ENCODE peak calls at places on chromosomes 5 and 9, in nine cellular contexts. One of them, this sample, is unnamed.

GRCh38 chr9:19231126-19232035 is 888 bp downstream of the DENND4C start:
- DNase-seq in A673: peak; percentile 12
- DNase-seq in MM.1S: peak; percentile 6
- DNase-seq in HCT116: no peak
- DNase-seq in cardiac muscle cell: peak; percentile 28
- DNase-seq in aorta: peak; percentile 65
- DNase-seq in GM23248: peak; percentile 66
- DNase-seq in CD4-positive, alpha-beta T cell: no peak
- DNase-seq in brain microvascular endothelial cell: peak; percentile 2
- DNase-seq in this sample: peak; percentile 30

GRCh38 chr5:78506296-78507049 is 142.1 kb downstream of the LHFPL2 start:
- DNase-seq in A673: no peak
- DNase-seq in MM.1S: no peak
- DNase-seq in HCT116: no peak
- DNase-seq in cardiac muscle cell: no peak
- DNase-seq in aorta: no peak
- DNase-seq in GM23248: peak; percentile 70
- DNase-seq in CD4-positive, alpha-beta T cell: no peak
- DNase-seq in brain microvascular endothelial cell: no peak
- DNase-seq in this sample: no peak

GRCh38 chr5:154355141-154355611 is 90.6 kb upstream of the SAP30L start:
- DNase-seq in A673: no peak
- DNase-seq in MM.1S: no peak
- DNase-seq in HCT116: no peak
- DNase-seq in cardiac muscle cell: no peak
- DNase-seq in aorta: peak; percentile 55
- DNase-seq in GM23248: no peak
- DNase-seq in CD4-positive, alpha-beta T cell: no peak
- DNase-seq in brain microvascular endothelial cell: no peak
- DNase-seq in this sample: no peak

GRCh38 chr9:130672466-130672865 is 8.1 kb downstream of the PRDM12 start:
- DNase-seq in A673: no peak
- DNase-seq in MM.1S: no peak
- DNase-seq in HCT116: no peak
- DNase-seq in cardiac muscle cell: no peak
- DNase-seq in aorta: no peak
- DNase-seq in GM23248: no peak
- DNase-seq in CD4-positive, alpha-beta T cell: no peak
- DNase-seq in brain microvascular endothelial cell: no peak
- DNase-seq in this sample: no peak

GRCh38 chr5:132762246-132763000 is 14.6 kb downstream of the SEPTIN8 start:
- DNase-seq in A673: no peak
- DNase-seq in MM.1S: no peak
- DNase-seq in HCT116: no peak
- DNase-seq in cardiac muscle cell: no peak
- DNase-seq in aorta: no peak
- DNase-seq in GM23248: no peak
- DNase-seq in CD4-positive, alpha-beta T cell: no peak
- DNase-seq in brain microvascular endothelial cell: no peak
- DNase-seq in this sample: no peak

GRCh38 chr9:1207681-1208080 is 157.5 kb downstream of the DMRT2 start:
- DNase-seq in A673: no peak
- DNase-seq in MM.1S: no peak
- DNase-seq in HCT116: no peak
- DNase-seq in cardiac muscle cell: no peak
- DNase-seq in aorta: no peak
- DNase-seq in GM23248: peak; percentile 93
- DNase-seq in CD4-positive, alpha-beta T cell: no peak
- DNase-seq in brain microvascular endothelial cell: peak; percentile 39
- DNase-seq in this sample: no peak

GRCh38 chr5:177452688-177453638 is 6.3 kb downstream of the PRR7 start:
- DNase-seq in A673: no peak
- DNase-seq in MM.1S: no peak
- DNase-seq in HCT116: no peak
- DNase-seq in cardiac muscle cell: no peak
- DNase-seq in aorta: no peak
- DNase-seq in GM23248: peak; percentile 26
- DNase-seq in CD4-positive, alpha-beta T cell: no peak
- DNase-seq in brain microvascular endothelial cell: no peak
- DNase-seq in this sample: no peak

GRCh38 chr5:116229131-116229530 is 144.3 kb downstream of the COMMD10 start:
- DNase-seq in A673: no peak
- DNase-seq in MM.1S: no peak
- DNase-seq in HCT116: no peak
- DNase-seq in cardiac muscle cell: no peak
- DNase-seq in aorta: no peak
- DNase-seq in GM23248: no peak
- DNase-seq in CD4-positive, alpha-beta T cell: no peak
- DNase-seq in brain microvascular endothelial cell: no peak
- DNase-seq in this sample: no peak

GRCh38 chr5:61538722-61539501 is 206.9 kb downstream of the ZSWIM6 start:
- DNase-seq in A673: no peak
- DNase-seq in MM.1S: no peak
- DNase-seq in HCT116: no peak
- DNase-seq in cardiac muscle cell: no peak
- DNase-seq in aorta: no peak
- DNase-seq in GM23248: peak; percentile 10
- DNase-seq in CD4-positive, alpha-beta T cell: no peak
- DNase-seq in brain microvascular endothelial cell: no peak
- DNase-seq in this sample: peak; percentile 17

GRCh38 chr5:178306430-178307225 is 74.0 kb upstream of the PHYKPL start:
- DNase-seq in A673: no peak
- DNase-seq in MM.1S: no peak
- DNase-seq in HCT116: no peak
- DNase-seq in cardiac muscle cell: no peak
- DNase-seq in aorta: peak; percentile 42
- DNase-seq in GM23248: no peak
- DNase-seq in CD4-positive, alpha-beta T cell: no peak
- DNase-seq in brain microvascular endothelial cell: no peak
- DNase-seq in this sample: no peak

GRCh38 chr9:91048739-91049138 is 247.1 kb downstream of the SYK start:
- DNase-seq in A673: no peak
- DNase-seq in MM.1S: no peak
- DNase-seq in HCT116: no peak
- DNase-seq in cardiac muscle cell: no peak
- DNase-seq in aorta: no peak
- DNase-seq in GM23248: no peak
- DNase-seq in CD4-positive, alpha-beta T cell: no peak
- DNase-seq in brain microvascular endothelial cell: no peak
- DNase-seq in this sample: no peak
- H3K27ac ChIP-seq in A673: no peak overlapping the region
- H3K27ac ChIP-seq in MM.1S: no peak overlapping the region
- H3K27ac ChIP-seq in HCT116: no peak overlapping the region
- H3K27ac ChIP-seq in cardiac muscle cell: no peak overlapping the region
- H3K27ac ChIP-seq in aorta: no peak overlapping the region
- H3K27ac ChIP-seq in GM23248: peak overlapping the region; percentile 65
- H3K27ac ChIP-seq in CD4-positive, alpha-beta T cell: no peak overlapping the region
- H3K27ac ChIP-seq in brain microvascular endothelial cell: no peak overlapping the region
- H3K27ac ChIP-seq in this sample: no peak overlapping the region

GRCh38 chr5:156715287-156715686 is 134.8 kb upstream of the PPP1R2B start:
- DNase-seq in A673: no peak
- DNase-seq in MM.1S: no peak
- DNase-seq in HCT116: no peak
- DNase-seq in cardiac muscle cell: no peak
- DNase-seq in aorta: no peak
- DNase-seq in GM23248: peak; percentile 42
- DNase-seq in CD4-positive, alpha-beta T cell: no peak
- DNase-seq in brain microvascular endothelial cell: no peak
- DNase-seq in this sample: no peak
- H3K27ac ChIP-seq in A673: no peak overlapping the region
- H3K27ac ChIP-seq in MM.1S: no peak overlapping the region
- H3K27ac ChIP-seq in HCT116: no peak overlapping the region
- H3K27ac ChIP-seq in cardiac muscle cell: no peak overlapping the region
- H3K27ac ChIP-seq in aorta: no peak overlapping the region
- H3K27ac ChIP-seq in GM23248: no peak overlapping the region
- H3K27ac ChIP-seq in CD4-positive, alpha-beta T cell: no peak overlapping the region
- H3K27ac ChIP-seq in brain microvascular endothelial cell: no peak overlapping the region
- H3K27ac ChIP-seq in this sample: no peak overlapping the region

GRCh38 chr5:59600153-59600552 is 293.4 kb downstream of the PDE4D start:
- DNase-seq in A673: no peak
- DNase-seq in MM.1S: no peak
- DNase-seq in HCT116: no peak
- DNase-seq in cardiac muscle cell: no peak
- DNase-seq in aorta: no peak
- DNase-seq in GM23248: no peak
- DNase-seq in CD4-positive, alpha-beta T cell: no peak
- DNase-seq in brain microvascular endothelial cell: no peak
- DNase-seq in this sample: no peak

GRCh38 chr5:59599729-59600128 is 293.8 kb downstream of the PDE4D start:
- DNase-seq in A673: no peak
- DNase-seq in MM.1S: no peak
- DNase-seq in HCT116: no peak
- DNase-seq in cardiac muscle cell: no peak
- DNase-seq in aorta: no peak
- DNase-seq in GM23248: no peak
- DNase-seq in CD4-positive, alpha-beta T cell: no peak
- DNase-seq in brain microvascular endothelial cell: no peak
- DNase-seq in this sample: no peak

GRCh38 chr5:59596586-59597348 is 296.8 kb downstream of the PDE4D start:
- DNase-seq in A673: peak; percentile 4
- DNase-seq in MM.1S: peak; percentile 12
- DNase-seq in HCT116: no peak
- DNase-seq in cardiac muscle cell: no peak
- DNase-seq in aorta: no peak
- DNase-seq in GM23248: peak; percentile 73
- DNase-seq in CD4-positive, alpha-beta T cell: no peak
- DNase-seq in brain microvascular endothelial cell: no peak
- DNase-seq in this sample: peak; percentile 67

GRCh38 chr5:59598547-59598874 is 295.0 kb downstream of the PDE4D start:
- DNase-seq in A673: no peak
- DNase-seq in MM.1S: peak; percentile 56
- DNase-seq in HCT116: no peak
- DNase-seq in cardiac muscle cell: no peak
- DNase-seq in aorta: no peak
- DNase-seq in GM23248: peak; percentile 18
- DNase-seq in CD4-positive, alpha-beta T cell: no peak
- DNase-seq in brain microvascular endothelial cell: no peak
- DNase-seq in this sample: no peak

GRCh38 chr5:59597690-59598546 is 295.6 kb downstream of the PDE4D start:
- DNase-seq in A673: no peak
- DNase-seq in MM.1S: no peak
- DNase-seq in HCT116: no peak
- DNase-seq in cardiac muscle cell: no peak
- DNase-seq in aorta: no peak
- DNase-seq in GM23248: no peak
- DNase-seq in CD4-positive, alpha-beta T cell: no peak
- DNase-seq in brain microvascular endothelial cell: no peak
- DNase-seq in this sample: no peak
- H3K27ac ChIP-seq in A673: no peak overlapping the region
- H3K27ac ChIP-seq in MM.1S: peak overlapping the region; percentile 55
- H3K27ac ChIP-seq in HCT116: no peak overlapping the region
- H3K27ac ChIP-seq in cardiac muscle cell: peak overlapping the region; percentile 29
- H3K27ac ChIP-seq in aorta: peak overlapping the region; percentile 36
- H3K27ac ChIP-seq in GM23248: no peak overlapping the region
- H3K27ac ChIP-seq in CD4-positive, alpha-beta T cell: no peak overlapping the region
- H3K27ac ChIP-seq in brain microvascular endothelial cell: peak overlapping the region; percentile 48
- H3K27ac ChIP-seq in this sample: no peak overlapping the region

GRCh38 chr5:27473300-27474053 is 435.1 kb upstream of the CDH9 start:
- DNase-seq in A673: peak; percentile 4
- DNase-seq in MM.1S: no peak
- DNase-seq in HCT116: no peak
- DNase-seq in cardiac muscle cell: peak; percentile 37
- DNase-seq in aorta: no peak
- DNase-seq in GM23248: peak; percentile 29
- DNase-seq in CD4-positive, alpha-beta T cell: no peak
- DNase-seq in brain microvascular endothelial cell: no peak
- DNase-seq in this sample: no peak

GRCh38 chr5:27472875-27473274 is 434.5 kb upstream of the CDH9 start:
- DNase-seq in A673: no peak
- DNase-seq in MM.1S: no peak
- DNase-seq in HCT116: no peak
- DNase-seq in cardiac muscle cell: no peak
- DNase-seq in aorta: no peak
- DNase-seq in GM23248: peak; percentile 21
- DNase-seq in CD4-positive, alpha-beta T cell: no peak
- DNase-seq in brain microvascular endothelial cell: no peak
- DNase-seq in this sample: no peak

GRCh38 chr5:27474395-27474794 is 436.0 kb upstream of the CDH9 start:
- DNase-seq in A673: no peak
- DNase-seq in MM.1S: no peak
- DNase-seq in HCT116: no peak
- DNase-seq in cardiac muscle cell: no peak
- DNase-seq in aorta: no peak
- DNase-seq in GM23248: peak; percentile 1
- DNase-seq in CD4-positive, alpha-beta T cell: no peak
- DNase-seq in brain microvascular endothelial cell: no peak
- DNase-seq in this sample: no peak

GRCh38 chr5:27474054-27474323 is 435.6 kb upstream of the CDH9 start:
- DNase-seq in A673: no peak
- DNase-seq in MM.1S: no peak
- DNase-seq in HCT116: no peak
- DNase-seq in cardiac muscle cell: no peak
- DNase-seq in aorta: no peak
- DNase-seq in GM23248: peak; percentile 37
- DNase-seq in CD4-positive, alpha-beta T cell: no peak
- DNase-seq in brain microvascular endothelial cell: no peak
- DNase-seq in this sample: no peak

GRCh38 chr5:27472000-27472763 is 433.8 kb upstream of the CDH9 start:
- DNase-seq in A673: peak; percentile 24
- DNase-seq in MM.1S: peak; percentile 35
- DNase-seq in HCT116: no peak
- DNase-seq in cardiac muscle cell: peak; percentile 82
- DNase-seq in aorta: no peak
- DNase-seq in GM23248: peak; percentile 65
- DNase-seq in CD4-positive, alpha-beta T cell: no peak
- DNase-seq in brain microvascular endothelial cell: peak; percentile 4
- DNase-seq in this sample: peak; percentile 15
- H3K27ac ChIP-seq in A673: no peak overlapping the region
- H3K27ac ChIP-seq in MM.1S: no peak overlapping the region
- H3K27ac ChIP-seq in HCT116: no peak overlapping the region
- H3K27ac ChIP-seq in cardiac muscle cell: peak overlapping the region; percentile 84
- H3K27ac ChIP-seq in aorta: no peak overlapping the region
- H3K27ac ChIP-seq in GM23248: peak overlapping the region; percentile 55
- H3K27ac ChIP-seq in CD4-positive, alpha-beta T cell: no peak overlapping the region
- H3K27ac ChIP-seq in brain microvascular endothelial cell: no peak overlapping the region
- H3K27ac ChIP-seq in this sample: peak overlapping the region; percentile 22

DNA sequence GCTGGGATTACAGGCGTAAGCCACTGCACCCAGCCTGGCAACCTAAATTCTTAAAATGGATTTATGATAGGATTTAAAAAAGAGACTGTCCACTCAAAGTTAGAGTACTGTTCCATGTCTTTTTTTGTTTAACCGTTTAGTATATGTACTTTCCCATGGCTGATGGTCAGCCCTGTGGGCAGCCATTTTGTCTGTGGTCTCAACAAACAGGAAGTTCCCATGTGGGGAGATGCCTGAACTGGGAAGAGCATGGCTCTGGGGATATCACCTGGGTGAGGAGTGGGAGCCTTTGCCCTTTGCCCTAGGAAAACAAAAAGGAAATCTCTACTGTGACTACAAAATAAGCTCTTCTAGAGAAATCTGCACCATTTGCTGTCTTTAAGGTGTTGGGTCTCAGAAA is 27.5 kb upstream of the GNPDA1 start:
- DNase-seq in A673: no peak
- DNase-seq in MM.1S: no peak
- DNase-seq in HCT116: no peak
- DNase-seq in cardiac muscle cell: no peak
- DNase-seq in aorta: no peak
- DNase-seq in GM23248: no peak
- DNase-seq in CD4-positive, alpha-beta T cell: no peak
- DNase-seq in brain microvascular endothelial cell: no peak
- DNase-seq in this sample: no peak
- H3K27ac ChIP-seq in A673: no peak overlapping the region
- H3K27ac ChIP-seq in MM.1S: no peak overlapping the region
- H3K27ac ChIP-seq in HCT116: no peak overlapping the region
- H3K27ac ChIP-seq in cardiac muscle cell: no peak overlapping the region
- H3K27ac ChIP-seq in aorta: no peak overlapping the region
- H3K27ac ChIP-seq in GM23248: no peak overlapping the region
- H3K27ac ChIP-seq in CD4-positive, alpha-beta T cell: no peak overlapping the region
- H3K27ac ChIP-seq in brain microvascular endothelial cell: no peak overlapping the region
- H3K27ac ChIP-seq in this sample: no peak overlapping the region